ENCODE peak calls at places on chromosome 19, in five cellular contexts. L is A172, Q is EH, J is EL, B is naive B cell. E is an unnamed sample.

GRCh38 chr19:595326-596262 is 5.9 kb downstream of the HCN2 start:
- DNase-seq in L (no peak), Q (no peak), J (no peak), B (no peak), E (no peak)

GRCh38 chr19:36652958-36653357 is 13.7 kb downstream of the ZNF461 start:
- DNase-seq in L (no peak), Q (no peak), J (no peak), B (no peak), E (no peak)

GRCh38 chr19:57269515-57270250 is 10.6 kb upstream of the ZNF460 start:
- DNase-seq in L (peak), Q (peak), J (peak), B (no peak), E (peak)

GRCh38 chr19:43471091-43471490 is 5.7 kb upstream of the LYPD3 start:
- DNase-seq in L (no peak), Q (no peak), J (no peak), B (no peak), E (no peak)

GRCh38 chr19:44809856-44810554 is 1.1 kb downstream of the BCAM start:
- DNase-seq in L (no peak), Q (no peak), J (no peak), B (no peak), E (no peak)

GRCh38 chr19:52673014-52673413 is 34.9 kb upstream of the ZNF83 start:
- DNase-seq in L (no peak), Q (peak), J (no peak), B (no peak), E (no peak)

GRCh38 chr19:43605875-43606568 is 5.9 kb upstream of the SRRM5 start:
- DNase-seq in L (no peak), Q (no peak), J (no peak), B (no peak), E (no peak)

GRCh38 chr19:18419699-18420460 is 682 bp downstream of the SSBP4 start:
- DNase-seq in L (no peak), Q (no peak), J (no peak), B (no peak), E (peak)

GRCh38 chr19:41226053-41226873 is 7.2 kb downstream of the AXL start:
- DNase-seq in L (no peak), Q (peak), J (peak), B (no peak), E (no peak)

GRCh38 chr19:1674293-1674679 is 21.9 kb upstream of the TCF3 start:
- DNase-seq in L (no peak), Q (no peak), J (no peak), B (no peak), E (no peak)

GRCh38 chr19:13277104-13277809 is 127.0 kb downstream of the IER2 start:
- DNase-seq in L (peak), Q (peak), J (peak), B (peak), E (peak)

GRCh38 chr19:49615861-49616260 is 24.1 kb downstream of the RRAS start:
- DNase-seq in L (no peak), Q (no peak), J (no peak), B (no peak), E (no peak)

GRCh38 chr19:35902870-35903475 is 644 bp downstream of the HCST start:
- DNase-seq in L (no peak), Q (no peak), J (no peak), B (no peak), E (no peak)

GRCh38 chr19:36141039-36141914 is 1.4 kb downstream of the CAPNS1 start:
- DNase-seq in L (peak), Q (peak), J (peak), B (peak), E (peak)

GRCh38 chr19:54297759-54298305 is 15.1 kb downstream of the LILRA5 start:
- DNase-seq in L (no peak), Q (peak), J (no peak), B (no peak), E (peak)

GRCh38 chr19:4814625-4815425 is 16.7 kb downstream of the TICAM1 start:
- DNase-seq in L (no peak), Q (peak), J (peak), B (no peak), E (no peak)

GRCh38 chr19:19514215-19514633 is 1.1 kb downstream of the TSSK6 start:
- DNase-seq in L (no peak), Q (no peak), J (no peak), B (no peak), E (no peak)

GRCh38 chr19:811511-812048 is 10.2 kb downstream of the PLPPR3 start:
- DNase-seq in L (no peak), Q (no peak), J (no peak), B (no peak), E (peak)

GRCh38 chr19:45498411-45499195 is at the start of gene PPM1N:
- DNase-seq in L (no peak), Q (peak), J (peak), B (peak), E (no peak)

GRCh38 chr19:49780861-49781260 is 14.1 kb downstream of the AP2A1 start:
- DNase-seq in L (no peak), Q (no peak), J (no peak), B (no peak), E (no peak)

GRCh38 chr19:40954573-40954972 is 36.5 kb upstream of the CYP2B6 start:
- DNase-seq in L (no peak), Q (no peak), J (no peak), B (no peak), E (no peak)

GRCh38 chr19:9847087-9847671 is 12.1 kb downstream of the PIN1 start:
- DNase-seq in L (peak), Q (peak), J (peak), B (no peak), E (peak)

GRCh38 chr19:33054623-33055022 is 10.1 kb downstream of the RHPN2 start:
- DNase-seq in L (peak), Q (no peak), J (no peak), B (no peak), E (no peak)

GRCh38 chr19:16268676-16269319 is 55.8 kb upstream of the KLF2 start:
- DNase-seq in L (no peak), Q (no peak), J (no peak), B (no peak), E (no peak)

GRCh38 chr19:11180346-11180745 is 17.0 kb downstream of the KANK2 start:
- DNase-seq in L (peak), Q (peak), J (no peak), B (no peak), E (no peak)

GRCh38 chr19:36916991-36917390 is 859 bp downstream of the ZNF568 start:
- DNase-seq in L (peak), Q (peak), J (peak), B (no peak), E (no peak)

GRCh38 chr19:14113762-14114414 is 3.7 kb downstream of the PRKACA start:
- DNase-seq in L (no peak), Q (no peak), J (no peak), B (peak), E (peak)

GRCh38 chr19:46962030-46962570 is 57.5 kb upstream of the NPAS1 start:
- DNase-seq in L (no peak), Q (peak), J (no peak), B (no peak), E (no peak)

GRCh38 chr19:32570081-32570785 is 10.8 kb upstream of the PDCD5 start:
- DNase-seq in L (peak), Q (peak), J (peak), B (peak), E (peak)

GRCh38 chr19:10009269-10009665 is 1.0 kb downstream of the COL5A3 start:
- DNase-seq in L (no peak), Q (peak), J (peak), B (no peak), E (no peak)